ENCODE peak calls at places on chromosomes 12 and 14, in six cellular contexts. D is prostate gland, S is GM12891, W is stomach, M is HepG2, X is sigmoid colon. U is an unnamed sample.

GRCh38 chr12:98198261-98198982 is 317.0 kb upstream of the TMPO start:
- DNase-seq in W (no peak), S (no peak), X (no peak), M (no peak), D (peak; percentile 28), U (no peak)

GRCh38 chr12:76763746-76764675 is at the start of gene ZDHHC17:
- DNase-seq in D (peak; percentile 89), S (peak; percentile 80), X (peak; percentile 97), W (peak; percentile 92), M (peak; percentile 87), U (peak; percentile 77)

GRCh38 chr12:108629156-108629555 is 4.5 kb downstream of the SELPLG start:
- DNase-seq in S (no peak), W (no peak), D (no peak), X (no peak), M (no peak), U (no peak)

GRCh38 chr12:115209230-115209629 is 525.3 kb upstream of the TBX3 start:
- DNase-seq in D (no peak), W (no peak), S (no peak), M (no peak), X (peak; percentile 89), U (no peak)

GRCh38 chr14:105602799-105603763 is 76.7 kb downstream of the TMEM121 start:
- DNase-seq in M (no peak), X (no peak), W (no peak), D (no peak), S (no peak), U (no peak)

GRCh38 chr14:65332141-65332871 is 80.2 kb upstream of the FUT8 start:
- DNase-seq in W (no peak), D (no peak), X (no peak), M (no peak), S (no peak), U (no peak)

GRCh38 chr14:64604854-64605253 is 55.1 kb downstream of the PPP1R36 start:
- DNase-seq in M (no peak), D (peak; percentile 70), W (no peak), X (no peak), S (no peak), U (no peak)

GRCh38 chr12:94074216-94074969 is 74.0 kb upstream of the PLXNC1 start:
- DNase-seq in W (no peak), X (peak; percentile 79), M (no peak), S (no peak), D (no peak), U (no peak)

GRCh38 chr12:76820888-76821482 is 57.1 kb downstream of the ZDHHC17 start:
- DNase-seq in S (no peak), W (no peak), D (peak; percentile 10), M (peak; percentile 35), X (no peak), U (no peak)

GRCh38 chr14:75880512-75880911 is 101.3 kb downstream of the TGFB3 start:
- DNase-seq in M (no peak), W (no peak), S (no peak), X (no peak), D (no peak), U (no peak)

GRCh38 chr14:24273422-24273998 is 2.1 kb upstream of the RABGGTA start:
- DNase-seq in M (peak; percentile 60), X (no peak), W (no peak), D (no peak), S (no peak), U (no peak)

GRCh38 chr12:24537241-24537860 is 411.6 kb downstream of the BCAT1 start:
- DNase-seq in D (no peak), X (no peak), M (no peak), W (no peak), S (no peak), U (no peak)

GRCh38 chr14:104107101-104107581 is 21.6 kb downstream of the ASPG start:
- DNase-seq in X (no peak), M (no peak), S (no peak), D (no peak), W (peak; percentile 23), U (no peak)

GRCh38 chr12:132438726-132439125 is 51.2 kb upstream of the FBRSL1 start:
- DNase-seq in X (no peak), W (no peak), D (no peak), M (no peak), S (no peak), U (no peak)

GRCh38 chr14:53751650-53752049 is 205.0 kb downstream of the BMP4 start:
- DNase-seq in X (no peak), D (no peak), M (no peak), W (no peak), S (no peak), U (no peak)

GRCh38 chr14:98458702-98459101 is 813.3 kb downstream of the BCL11B start:
- DNase-seq in S (no peak), D (no peak), X (no peak), W (no peak), M (no peak), U (no peak)

GRCh38 chr12:5428332-5429221 is 3.3 kb upstream of the NTF3 start:
- DNase-seq in X (no peak), D (no peak), M (no peak), W (no peak), S (no peak), U (no peak)

GRCh38 chr12:46430340-46430948 is 57.9 kb upstream of the SLC38A2 start:
- DNase-seq in W (no peak), D (no peak), X (no peak), M (peak; percentile 95), S (no peak), U (no peak)

GRCh38 chr14:79161576-79161975 is 991.4 kb downstream of the NRXN3 start:
- DNase-seq in W (no peak), S (no peak), D (no peak), X (no peak), M (no peak), U (no peak)

GRCh38 chr12:45232771-45233372 is 17.0 kb downstream of the ANO6 start:
- DNase-seq in X (peak; percentile 73), S (no peak), M (peak; percentile 66), W (peak; percentile 27), D (no peak), U (no peak)

GRCh38 chr12:91179315-91179714 is 3.3 kb downstream of the DCN start:
- DNase-seq in W (no peak), M (no peak), X (no peak), D (no peak), S (no peak), U (no peak)

GRCh38 chr12:54486173-54486867 is 11.2 kb upstream of the NCKAP1L start:
- DNase-seq in X (no peak), S (no peak), W (no peak), M (no peak), D (no peak), U (no peak)

GRCh38 chr14:49920935-49921334 is 28.1 kb downstream of the ARF6 start:
- DNase-seq in D (no peak), X (no peak), W (no peak), M (no peak), S (peak; percentile 18), U (no peak)

GRCh38 chr12:118840399-118840798 is 140.9 kb upstream of the SRRM4 start:
- DNase-seq in S (no peak), D (no peak), M (peak; percentile 29), X (no peak), W (no peak), U (no peak)

GRCh38 chr14:99035712-99036593 is 236.0 kb downstream of the BCL11B start:
- DNase-seq in M (peak; percentile 10), X (peak; percentile 94), W (peak; percentile 42), D (peak; percentile 74), S (no peak), U (no peak)

GRCh38 chr14:50607181-50607580 is 47.2 kb downstream of the ATL1 start:
- DNase-seq in M (no peak), D (no peak), S (no peak), X (no peak), W (no peak), U (no peak)

DNA sequence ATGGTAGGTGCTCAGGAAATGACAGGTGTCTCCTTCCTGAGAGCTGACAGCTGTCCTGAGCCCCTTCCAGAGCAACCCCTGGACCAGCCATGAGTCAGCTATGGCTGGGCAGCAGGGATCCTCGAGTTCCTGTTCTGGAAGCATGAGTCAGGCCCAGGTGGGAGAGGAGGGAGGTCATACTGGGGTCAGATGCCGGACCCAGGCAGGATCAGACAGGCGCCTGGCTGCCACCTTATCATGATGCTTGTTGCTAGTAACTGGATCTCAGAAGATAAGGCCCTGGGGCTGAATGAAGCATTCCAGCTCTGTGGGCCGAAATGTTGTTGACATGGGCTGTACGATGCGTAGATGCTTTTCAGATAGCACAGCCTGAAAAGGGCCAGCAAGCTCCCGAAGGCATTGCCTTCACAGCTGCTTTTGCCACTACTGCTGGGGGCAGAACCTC is 17.4 kb upstream of the KRT7 start:
- DNase-seq in M (peak; percentile 72), W (no peak), X (peak; percentile 45), D (no peak), S (no peak), U (no peak)
- TF ChIP-seq POLR2AphosphoS5 in M (no peak), W (no peak), X (no peak), D (peak; percentile 36), S (no peak), U (no peak)

DNA sequence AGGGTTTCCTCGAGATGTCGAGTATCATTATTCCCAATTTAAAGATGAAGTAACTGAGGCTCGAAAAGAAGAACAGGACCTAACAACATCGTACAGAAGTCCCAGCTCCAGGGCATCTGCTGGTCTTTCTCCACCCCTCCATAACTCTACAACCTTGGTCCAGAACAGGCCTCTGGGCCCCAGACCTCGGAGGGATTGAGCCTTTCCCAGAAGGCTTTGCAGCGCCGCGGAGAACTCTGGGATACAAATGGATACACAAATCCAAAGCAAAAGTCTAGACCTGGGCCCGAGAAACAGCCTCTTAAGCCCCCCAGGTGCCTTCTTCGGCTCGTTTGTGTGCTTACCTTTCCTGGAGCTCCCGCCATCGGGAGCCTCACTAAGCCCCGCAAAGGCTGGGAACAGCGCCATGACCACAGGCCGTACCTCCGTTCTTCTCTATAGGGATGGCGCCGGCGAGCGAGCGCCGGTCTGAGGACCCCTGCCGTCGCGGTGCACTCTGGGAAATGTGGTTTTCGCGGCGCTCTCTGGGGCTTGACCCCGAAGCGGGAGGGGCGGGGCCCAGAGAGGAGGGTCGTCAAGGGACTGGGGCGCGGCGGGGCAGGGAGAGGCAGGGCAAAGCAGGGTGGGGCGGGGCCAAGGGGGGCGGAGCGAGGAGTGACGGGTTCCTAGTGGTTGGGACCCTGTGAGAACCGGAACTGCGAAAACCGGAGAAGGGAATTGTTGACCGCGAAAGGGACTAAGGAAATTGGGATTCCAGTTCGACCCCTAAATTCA is at the start of gene NRDE2:
- DNase-seq in D (peak; percentile 96), X (peak; percentile 99), W (peak; percentile 100), M (peak; percentile 94), S (peak; percentile 82), U (peak; percentile 73)
- TF ChIP-seq POLR2A in D (no peak), X (no peak), W (no peak), M (peak; percentile 76), S (peak; percentile 68), U (peak; percentile 70)

GRCh38 chr12:103887738-103888137 is 42.5 kb upstream of the HSP90B1 start:
- DNase-seq in W (no peak), S (no peak), M (no peak), D (no peak), X (no peak), U (no peak)
- TF ChIP-seq POLR2AphosphoS5 in W (no peak), S (no peak), M (no peak), D (no peak), X (no peak), U (no peak)

DNA sequence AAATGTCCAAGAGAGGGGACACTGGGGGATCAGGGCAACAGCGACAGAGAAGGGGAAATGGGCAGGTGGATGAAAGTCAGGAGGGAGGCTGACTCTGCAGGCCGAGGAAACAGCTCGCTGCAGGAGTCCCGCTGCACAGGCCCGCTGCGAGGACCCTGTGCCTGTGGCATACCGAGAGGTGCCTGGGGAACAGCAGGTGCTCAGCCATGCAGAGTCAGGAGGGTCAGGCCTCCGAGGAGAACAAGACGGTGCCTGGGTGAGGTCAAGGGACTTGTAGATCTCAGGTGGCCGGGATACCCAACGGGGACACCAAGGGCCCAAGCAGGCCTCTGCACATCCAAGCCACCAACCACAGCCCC is 67.6 kb downstream of the NCOR2 start:
- DNase-seq in W (no peak), X (no peak), M (no peak), S (no peak), D (no peak), U (no peak)
- TF ChIP-seq POLR2A in W (no peak), X (no peak), M (no peak), S (no peak), D (no peak), U (no peak)

U was measured in GM12892.